ENCODE peak calls at places on chromosomes 2 and 18, in ten cellular contexts. O is AG09309, A is hepatocyte, P is cardiac fibroblast, X is fibroblast of the aortic adventitia, B is upper lobe of right lung, F is astrocyte of the spinal cord, K is WERI-Rb-1, J is fibroblast of lung, Q is foreskin fibroblast. Z is an unnamed sample.

GRCh38 chr18:59669872-59670657 is 27.2 kb downstream of the CCBE1 start:
- DNase-seq in P (peak; percentile 54), O (peak; percentile 82), F (no peak), Q (peak; percentile 80), A (peak; percentile 21), B (no peak), J (no peak), X (peak; percentile 72), K (no peak), Z (peak; percentile 84)

GRCh38 chr2:223050188-223050587 is 1.8 kb upstream of the KCNE4 start:
- DNase-seq in X (peak; percentile 49), Q (no peak), B (no peak), K (no peak), J (no peak), A (no peak), F (no peak), O (no peak), P (no peak), Z (no peak)

GRCh38 chr18:26993568-26993967 is 128.1 kb upstream of the AQP4 start:
- DNase-seq in B (no peak), J (no peak), Q (no peak), O (no peak), X (no peak), F (no peak), P (no peak), A (no peak), K (no peak), Z (no peak)

GRCh38 chr2:202870431-202871160 is 970 bp downstream of the ICA1L start:
- DNase-seq in K (peak; percentile 85), B (peak; percentile 78), Q (peak; percentile 34), P (peak; percentile 62), J (peak; percentile 49), O (no peak), A (peak; percentile 87), X (peak; percentile 32), F (peak; percentile 53), Z (peak; percentile 67)

GRCh38 chr2:169965495-169965894 is 138.2 kb downstream of the UBR3 start:
- DNase-seq in F (no peak), K (no peak), X (peak; percentile 15), P (peak; percentile 71), J (peak; percentile 35), Q (no peak), A (no peak), O (no peak), B (no peak), Z (peak; percentile 62)

GRCh38 chr18:49681387-49681786 is 119.5 kb downstream of the LIPG start:
- DNase-seq in A (no peak), X (no peak), P (no peak), J (no peak), O (no peak), F (no peak), B (no peak), K (no peak), Q (no peak), Z (no peak)

GRCh38 chr18:59079264-59079972 is 60.3 kb upstream of the SEC11C start:
- DNase-seq in B (no peak), P (no peak), F (no peak), X (no peak), Q (no peak), A (no peak), K (peak; percentile 52), O (no peak), J (no peak), Z (peak; percentile 8)

GRCh38 chr18:45686892-45687611 is 36.9 kb upstream of the SLC14A1 start:
- DNase-seq in P (no peak), X (no peak), O (no peak), F (peak; percentile 28), A (no peak), Q (peak; percentile 61), K (no peak), J (no peak), B (peak; percentile 75), Z (peak; percentile 97)

GRCh38 chr2:99926986-99927385 is 215.4 kb downstream of the AFF3 start:
- DNase-seq in O (no peak), J (peak; percentile 65), F (peak; percentile 34), X (no peak), A (no peak), Q (no peak), K (no peak), P (peak; percentile 23), B (no peak), Z (peak; percentile 9)

GRCh38 chr18:989423-989822 is 84.8 kb downstream of the ADCYAP1 start:
- DNase-seq in O (no peak), K (no peak), B (no peak), J (no peak), X (no peak), F (no peak), Q (no peak), P (no peak), A (no peak), Z (no peak)

GRCh38 chr18:42296723-42297122 is 341.7 kb downstream of the PIK3C3 start:
- DNase-seq in A (no peak), J (peak; percentile 38), O (no peak), Q (no peak), X (peak; percentile 21), P (peak; percentile 41), K (no peak), B (no peak), F (peak; percentile 30), Z (peak; percentile 16)

GRCh38 chr18:42296192-42296591 is 341.2 kb downstream of the PIK3C3 start:
- DNase-seq in P (no peak), F (peak; percentile 28), J (peak; percentile 61), A (no peak), B (no peak), X (no peak), Q (no peak), O (no peak), K (no peak), Z (no peak)

GRCh38 chr18:42298744-42299685 is 344.0 kb downstream of the PIK3C3 start:
- DNase-seq in O (peak; percentile 34), F (peak; percentile 84), P (peak; percentile 86), Q (peak; percentile 23), B (peak; percentile 71), J (peak; percentile 63), K (peak; percentile 76), A (peak; percentile 85), X (peak; percentile 86), Z (peak; percentile 89)
- H3K4me3 ChIP-seq in O (peak overlapping the region; percentile 18), F (no peak overlapping the region), P (peak overlapping the region; percentile 15), Q (peak overlapping the region; percentile 30), B (peak overlapping the region; percentile 18), J (peak overlapping the region; percentile 31), K (no peak overlapping the region), A (no peak overlapping the region), X (peak overlapping the region; percentile 32), Z (no peak overlapping the region)

DNA sequence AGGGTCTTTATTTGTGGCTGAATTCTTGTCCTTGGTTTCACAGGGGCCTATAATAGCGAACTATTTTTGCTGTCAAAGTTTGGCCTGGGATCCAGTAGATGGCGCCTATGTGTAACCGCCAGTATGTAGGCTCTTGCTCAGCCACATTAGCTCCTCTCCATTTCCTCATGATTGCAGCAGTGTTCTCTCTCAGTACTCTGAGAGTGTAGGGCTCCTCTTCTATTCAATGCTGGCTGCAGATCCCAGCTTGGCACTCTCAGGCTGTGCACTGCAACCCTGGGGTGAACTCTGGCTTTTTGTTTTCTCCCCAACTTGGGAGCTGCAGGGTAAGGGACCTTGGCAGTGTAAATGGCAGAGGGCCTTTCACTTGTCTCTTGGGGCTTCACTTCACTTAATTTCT is 344.6 kb upstream of the CHAC2 start:
- DNase-seq in K (peak; percentile 75), X (peak; percentile 52), Q (no peak), P (peak; percentile 60), A (peak; percentile 49), J (peak; percentile 46), F (peak; percentile 62), B (no peak), O (peak; percentile 31), Z (peak; percentile 74)
- TF ChIP-seq CTCF in K (peak; percentile 85), X (peak; percentile 31), Q (peak; percentile 38), P (peak; percentile 55), A (peak; percentile 40), J (peak; percentile 65), F (peak; percentile 75), B (peak; percentile 45), O (peak; percentile 71), Z (peak; percentile 75)

DNA sequence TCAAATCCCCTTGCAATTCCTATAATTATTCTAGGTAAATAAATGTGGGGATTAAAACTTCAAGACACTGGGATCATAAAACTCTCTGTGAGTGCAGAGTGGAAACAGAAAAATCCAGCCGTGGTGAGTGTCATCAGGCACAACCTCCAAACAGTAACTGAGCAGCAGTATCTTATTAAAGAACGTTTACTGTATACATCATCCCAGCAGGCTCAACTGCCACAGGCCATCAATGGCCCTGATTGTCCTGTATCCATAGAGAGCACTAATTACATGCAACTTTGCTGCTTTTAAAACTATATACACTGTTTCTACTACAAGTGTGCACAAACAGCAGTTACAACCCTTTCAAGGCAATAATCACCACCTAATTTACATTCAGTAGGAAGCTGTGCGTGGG is 23.9 kb downstream of the GAREM1 start:
- DNase-seq in P (no peak), A (no peak), B (no peak), F (no peak), O (no peak), K (no peak), X (no peak), Q (no peak), J (no peak), Z (no peak)
- H3K4me3 ChIP-seq in P (no peak overlapping the region), A (no peak overlapping the region), B (no peak overlapping the region), F (no peak overlapping the region), O (no peak overlapping the region), K (no peak overlapping the region), X (no peak overlapping the region), Q (no peak overlapping the region), J (no peak overlapping the region), Z (no peak overlapping the region)

GRCh38 chr18:21911551-21911950 is 171.0 kb downstream of the MIB1 start:
- DNase-seq in F (no peak), B (no peak), K (no peak), A (no peak), Q (no peak), J (no peak), P (no peak), X (no peak), O (no peak), Z (no peak)

GRCh38 chr18:21912339-21913239 is 172.0 kb downstream of the MIB1 start:
- DNase-seq in A (no peak), P (no peak), Q (no peak), B (no peak), F (no peak), K (no peak), X (no peak), O (no peak), J (no peak), Z (no peak)

GRCh38 chr18:21916594-21916993 is 176.0 kb downstream of the MIB1 start:
- DNase-seq in X (no peak), B (no peak), O (no peak), K (no peak), F (no peak), P (no peak), J (no peak), Q (no peak), A (no peak), Z (no peak)

GRCh38 chr18:21915546-21915945 is 175.0 kb downstream of the MIB1 start:
- DNase-seq in A (no peak), P (no peak), F (no peak), Q (no peak), B (no peak), X (no peak), K (no peak), J (no peak), O (no peak), Z (no peak)

DNA sequence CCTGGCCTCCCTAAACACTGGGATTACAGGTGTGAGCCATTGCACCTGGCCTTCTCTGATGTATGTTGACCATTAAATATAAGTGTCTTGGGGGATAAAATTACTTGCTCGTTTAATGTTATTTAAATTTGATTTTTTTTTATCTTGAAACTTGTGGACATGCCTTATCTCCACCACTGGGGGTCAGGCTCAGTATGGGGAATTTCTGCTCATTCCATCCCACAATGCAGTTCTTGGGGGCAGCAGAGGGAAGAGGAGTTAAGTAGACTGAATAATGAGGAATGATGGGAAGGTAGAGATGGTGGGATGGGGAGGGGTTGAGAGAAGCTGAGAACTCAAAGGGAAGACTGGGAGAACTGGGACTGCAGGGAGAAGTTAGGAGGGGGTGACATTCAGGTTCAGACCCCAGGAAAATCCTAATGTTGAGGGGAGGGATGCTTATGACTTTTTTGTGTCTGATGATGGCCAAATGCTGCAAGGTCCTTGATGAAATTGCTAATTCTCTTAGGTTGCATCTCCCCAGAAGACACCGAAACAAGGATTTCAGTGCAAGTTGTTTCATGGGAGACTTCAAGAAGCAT is 174.2 kb downstream of the MIB1 start:
- DNase-seq in B (no peak), P (peak; percentile 77), X (peak; percentile 80), Q (peak; percentile 9), F (peak; percentile 64), J (peak; percentile 61), O (peak; percentile 31), A (peak; percentile 78), K (peak; percentile 35), Z (peak; percentile 88)
- TF ChIP-seq CTCF in B (peak; percentile 48), P (peak; percentile 72), X (peak; percentile 73), Q (peak; percentile 39), F (peak; percentile 56), J (peak; percentile 74), O (peak; percentile 62), A (peak; percentile 75), K (peak; percentile 18), Z (peak; percentile 83)